ENCODE peak calls at places on chromosomes 12 and 14, in ten cellular contexts. T is brain microvascular endothelial cell, H is type B pancreatic cell, V is fibroblast of mammary gland, Z is H9, W is heart right ventricle, D is WERI-Rb-1, B is fibroblast of lung, G is neural crest cell, S is progenitor cell of endocrine pancreas. P is an unnamed sample.

GRCh38 chr12:33634544-33634943 is 194.9 kb upstream of the SYT10 start:
- DNase-seq in W (no peak), H (no peak), B (no peak), T (no peak), Z (no peak), G (no peak), S (no peak), V (no peak), D (no peak), P (no peak)

GRCh38 chr14:52609445-52610044 is 56.9 kb downstream of the GPR137C start:
- DNase-seq in W (no peak), Z (peak; percentile 33), D (no peak), V (no peak), G (no peak), S (no peak), B (no peak), H (no peak), T (no peak), P (no peak)

GRCh38 chr12:94831081-94831747 is 172.3 kb downstream of the NDUFA12 start:
- DNase-seq in V (no peak), Z (no peak), H (no peak), D (no peak), S (no peak), T (no peak), G (no peak), B (no peak), W (no peak), P (no peak)

GRCh38 chr12:42474391-42474790 is 115.2 kb downstream of the PRICKLE1 start:
- DNase-seq in B (peak; percentile 20), W (no peak), G (no peak), T (no peak), D (no peak), S (no peak), Z (no peak), H (no peak), V (peak; percentile 81), P (peak; percentile 25)

GRCh38 chr12:98373019-98373554 is 142.3 kb upstream of the TMPO start:
- DNase-seq in S (no peak), B (peak; percentile 58), V (peak; percentile 57), T (peak; percentile 35), G (peak; percentile 33), D (no peak), Z (no peak), H (no peak), W (no peak), P (peak; percentile 39)

GRCh38 chr12:6424848-6425247 is 19.9 kb upstream of the CD27 start:
- DNase-seq in D (no peak), W (no peak), S (no peak), H (peak; percentile 47), B (no peak), T (no peak), Z (no peak), G (no peak), V (no peak), P (no peak)

GRCh38 chr12:28575593-28576205 is 385.4 kb downstream of the CCDC91 start:
- DNase-seq in H (no peak), V (no peak), D (no peak), Z (no peak), B (no peak), S (no peak), G (no peak), W (no peak), T (no peak), P (no peak)

GRCh38 chr14:87686736-87687135 is 306.2 kb downstream of the GALC start:
- DNase-seq in V (no peak), Z (no peak), H (no peak), W (no peak), S (no peak), D (no peak), B (no peak), T (no peak), G (no peak), P (no peak)

GRCh38 chr14:79279645-79280399 is 931.5 kb downstream of the DIO2 start:
- DNase-seq in B (peak; percentile 6), T (peak; percentile 8), V (peak; percentile 8), D (peak; percentile 17), H (no peak), W (peak; percentile 7), S (no peak), G (peak; percentile 3), Z (peak; percentile 35), P (no peak)

GRCh38 chr12:117361905-117362304 is 479 bp upstream of the NOS1 start:
- DNase-seq in V (no peak), D (no peak), S (no peak), B (no peak), H (no peak), W (no peak), T (no peak), G (no peak), Z (no peak), P (no peak)

GRCh38 chr12:124613151-124613585 is 45.8 kb upstream of the NCOR2 start:
- DNase-seq in W (no peak), G (no peak), D (no peak), Z (no peak), H (no peak), T (peak; percentile 50), V (peak; percentile 78), S (no peak), B (peak; percentile 73), P (no peak)

GRCh38 chr12:81610955-81611889 is 147.9 kb downstream of the PPFIA2 start:
- DNase-seq in Z (peak; percentile 51), T (no peak), B (no peak), V (peak; percentile 6), D (peak; percentile 22), H (no peak), G (no peak), S (no peak), W (no peak), P (no peak)
- TF ChIP-seq CTCF in Z (peak; percentile 59), T (peak; percentile 58), B (peak; percentile 18), V (peak; percentile 32), D (peak; percentile 52), H (peak; percentile 43), G (peak; percentile 47), S (peak; percentile 41), W (peak; percentile 4), P (no peak)

GRCh38 chr14:75229923-75230792 is 48.5 kb upstream of the FOS start:
- DNase-seq in G (no peak), V (peak; percentile 25), B (no peak), S (no peak), T (peak; percentile 41), H (no peak), D (no peak), Z (no peak), W (no peak), P (no peak)
- TF ChIP-seq CTCF in G (peak; percentile 54), V (peak; percentile 3), B (no peak), S (peak; percentile 35), T (peak; percentile 12), H (peak; percentile 59), D (no peak), Z (peak; percentile 40), W (no peak), P (no peak)

DNA sequence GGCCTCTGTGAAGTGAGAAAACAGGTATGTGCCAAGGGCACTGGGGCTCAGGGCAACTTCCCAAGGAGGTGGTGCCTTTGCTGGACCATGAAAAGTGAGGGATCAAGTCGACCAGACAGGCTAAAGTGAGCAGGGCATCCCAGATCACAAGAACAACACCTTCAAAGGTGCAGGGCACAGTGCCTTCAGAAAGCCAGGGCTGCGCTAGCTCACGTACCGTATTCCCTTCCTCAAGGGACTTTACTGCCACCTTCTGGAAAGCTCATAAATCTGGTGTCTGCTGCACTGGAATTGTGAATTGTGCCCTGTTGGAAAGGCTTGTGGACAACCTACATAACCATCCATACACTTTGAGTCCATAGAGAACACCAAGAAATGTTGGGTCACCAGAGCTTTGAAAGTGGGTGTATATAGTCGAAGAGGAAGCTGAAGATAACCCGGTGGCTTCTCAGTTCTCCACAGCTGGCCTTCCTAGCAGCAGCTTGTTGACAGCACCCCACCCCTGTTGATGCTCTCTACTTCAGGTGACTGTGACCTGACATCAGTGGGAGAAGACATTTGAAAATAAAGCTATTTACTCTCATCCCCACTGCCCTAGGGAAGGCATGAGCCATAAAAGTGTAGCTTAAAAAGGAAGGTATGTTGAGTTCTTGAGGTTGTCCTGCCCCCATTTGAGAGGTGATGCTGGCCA is 24.5 kb downstream of the FIGNL2 start:
- DNase-seq in B (peak; percentile 76), V (peak; percentile 68), H (no peak), D (peak; percentile 49), Z (peak; percentile 72), G (no peak), T (peak; percentile 37), W (no peak), S (no peak), P (peak; percentile 35)
- TF ChIP-seq CTCF in B (peak; percentile 47), V (peak; percentile 63), H (peak; percentile 64), D (peak; percentile 80), Z (peak; percentile 68), G (peak; percentile 62), T (peak; percentile 77), W (peak; percentile 13), S (peak; percentile 61), P (peak; percentile 52)

GRCh38 chr14:73935666-73936065 is 14.2 kb downstream of the FAM161B start:
- DNase-seq in T (no peak), V (peak; percentile 18), G (no peak), D (no peak), S (no peak), B (peak; percentile 13), W (no peak), Z (no peak), H (no peak), P (no peak)
- TF ChIP-seq CTCF in T (peak; percentile 30), V (peak; percentile 29), G (peak; percentile 57), D (no peak), S (peak; percentile 44), B (peak; percentile 19), W (no peak), Z (peak; percentile 55), H (peak; percentile 68), P (peak; percentile 7)

DNA sequence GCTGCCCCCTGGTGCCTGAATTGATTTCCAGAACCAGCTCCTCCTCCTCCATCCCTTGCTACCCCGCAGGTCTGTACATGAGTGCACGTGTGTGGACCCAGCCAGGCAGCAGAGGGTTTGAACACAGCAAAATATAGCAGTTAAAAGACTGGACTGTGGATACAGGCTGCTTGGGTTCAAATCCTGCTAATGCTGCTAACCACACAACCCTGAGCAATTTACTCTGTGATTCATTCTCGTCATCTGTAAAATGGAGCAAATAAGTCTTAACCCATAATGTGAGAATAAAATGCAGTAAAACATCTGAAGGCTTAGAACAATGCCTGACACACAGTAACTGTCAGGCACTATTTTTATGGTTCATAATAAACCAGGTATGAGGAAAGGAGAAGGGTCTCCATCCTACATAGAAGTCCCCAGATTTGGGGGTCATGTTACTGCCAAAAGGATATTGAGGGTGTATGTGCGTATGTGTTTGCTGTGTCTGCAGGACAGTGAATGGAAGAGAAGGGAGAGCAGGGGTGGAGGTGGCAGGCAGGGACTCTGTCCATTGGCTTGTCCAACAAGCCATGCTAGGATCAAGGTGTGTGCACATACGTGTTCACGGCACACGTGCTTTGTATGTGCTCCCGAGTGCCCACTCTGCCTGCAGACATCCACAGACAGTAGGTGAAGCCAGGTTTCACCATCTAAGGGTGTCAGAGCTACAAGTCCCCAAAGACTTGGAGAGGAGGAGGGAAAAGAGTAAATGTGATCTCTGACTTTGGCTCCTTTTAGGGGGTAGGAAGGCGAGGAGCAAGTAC is 1.5 kb upstream of the STAT6 start:
- DNase-seq in Z (peak; percentile 96), H (no peak), S (no peak), D (peak; percentile 91), V (no peak), G (no peak), W (no peak), T (no peak), B (no peak), P (no peak)
- TF ChIP-seq CTCF in Z (no peak), H (peak; percentile 95), S (peak; percentile 88), D (peak; percentile 82), V (no peak), G (peak; percentile 93), W (peak; percentile 83), T (no peak), B (no peak), P (peak; percentile 76)